ENCODE peak calls at places on chromosomes 7 and 10, in seven cellular contexts. O, Z, X, B, M, L and I are unnamed samples.

GRCh38 chr10:22805304-22805703 is 90.9 kb upstream of the PIP4K2A start:
- DNase-seq in O (no peak), Z (peak), X (no peak), B (no peak), M (no peak), L (peak), I (no peak)

GRCh38 chr10:108755661-108756060 is 1167.7 kb downstream of the XPNPEP1 start:
- DNase-seq in O (no peak), Z (no peak), X (no peak), B (no peak), M (no peak), L (no peak), I (no peak)

GRCh38 chr7:136687693-136688322 is 180.6 kb upstream of the CHRM2 start:
- DNase-seq in O (peak), Z (peak), X (no peak), B (no peak), M (no peak), L (peak), I (no peak)

GRCh38 chr10:79328737-79329504 is 18.3 kb upstream of the PPIF start:
- DNase-seq in O (no peak), Z (no peak), X (no peak), B (no peak), M (no peak), L (no peak), I (no peak)

GRCh38 chr10:24385776-24386175 is 176.8 kb downstream of the KIAA1217 start:
- DNase-seq in O (no peak), Z (no peak), X (no peak), B (no peak), M (no peak), L (no peak), I (no peak)

GRCh38 chr10:122487231-122487765 is 25.9 kb downstream of the HTRA1 start:
- DNase-seq in O (no peak), Z (no peak), X (no peak), B (no peak), M (no peak), L (no peak), I (no peak)

GRCh38 chr10:50511512-50512213 is 112.1 kb downstream of the SGMS1 start:
- DNase-seq in O (peak), Z (no peak), X (peak), B (no peak), M (no peak), L (peak), I (no peak)

GRCh38 chr10:15427836-15428414 is 56.8 kb upstream of the FAM171A1 start:
- DNase-seq in O (peak), Z (peak), X (no peak), B (no peak), M (no peak), L (peak), I (no peak)

GRCh38 chr10:125868372-125868975 is 12.6 kb downstream of the DHX32 start:
- DNase-seq in O (peak), Z (peak), X (no peak), B (peak), M (no peak), L (peak), I (no peak)

GRCh38 chr7:24911213-24911603 is 68.8 kb downstream of the OSBPL3 start:
- DNase-seq in O (no peak), Z (no peak), X (peak), B (no peak), M (no peak), L (no peak), I (no peak)

GRCh38 chr7:50662059-50662689 is 97.0 kb upstream of the DDC start:
- DNase-seq in O (no peak), Z (no peak), X (no peak), B (no peak), M (no peak), L (no peak), I (no peak)

GRCh38 chr7:106397994-106398393 is 113.2 kb upstream of the NAMPT start:
- DNase-seq in O (no peak), Z (no peak), X (no peak), B (no peak), M (no peak), L (no peak), I (no peak)

GRCh38 chr7:23276381-23276780 is 22.8 kb upstream of the MALSU1 start:
- DNase-seq in O (no peak), Z (no peak), X (no peak), B (no peak), M (peak), L (peak), I (no peak)

GRCh38 chr10:62441953-62442352 is 67.8 kb downstream of the ZNF365 start:
- DNase-seq in O (no peak), Z (no peak), X (no peak), B (no peak), M (no peak), L (no peak), I (no peak)

GRCh38 chr7:124762611-124763143 is 2.9 kb downstream of the GPR37 start:
- DNase-seq in O (no peak), Z (no peak), X (no peak), B (no peak), M (no peak), L (peak), I (no peak)

GRCh38 chr10:24790599-24790998 is 66.9 kb upstream of the ARHGAP21 start:
- DNase-seq in O (no peak), Z (no peak), X (no peak), B (no peak), M (no peak), L (no peak), I (no peak)

GRCh38 chr10:65341323-65341922 is 1584.4 kb upstream of the LRRTM3 start:
- DNase-seq in O (no peak), Z (no peak), X (no peak), B (no peak), M (no peak), L (no peak), I (no peak)

GRCh38 chr7:43954524-43955228 is 28.4 kb downstream of the UBE2D4 start:
- DNase-seq in O (peak), Z (peak), X (peak), B (peak), M (peak), L (peak), I (no peak)

GRCh38 chr7:97118306-97118917 is 914 bp downstream of the SDHAF3 start:
- DNase-seq in O (no peak), Z (no peak), X (no peak), B (no peak), M (no peak), L (no peak), I (no peak)

GRCh38 chr7:18890134-18890533 is 227.3 kb downstream of the TWIST1 start:
- DNase-seq in O (no peak), Z (peak), X (no peak), B (no peak), M (no peak), L (no peak), I (no peak)

GRCh38 chr7:12630615-12630884 is 56.9 kb upstream of the ARL4A start:
- DNase-seq in O (no peak), Z (no peak), X (no peak), B (no peak), M (no peak), L (no peak), I (no peak)

GRCh38 chr7:116218051-116218645 is 7.8 kb downstream of the TES start:
- DNase-seq in O (peak), Z (peak), X (no peak), B (no peak), M (no peak), L (no peak), I (no peak)

GRCh38 chr10:96912405-96912804 is 80.3 kb downstream of the LCOR start:
- DNase-seq in O (no peak), Z (no peak), X (no peak), B (no peak), M (no peak), L (no peak), I (no peak)

GRCh38 chr7:158289761-158290523 is 297.7 kb downstream of the PTPRN2 start:
- DNase-seq in O (no peak), Z (no peak), X (no peak), B (no peak), M (no peak), L (no peak), I (no peak)

GRCh38 chr7:70470751-70471150 is 661.2 kb upstream of the GALNT17 start:
- DNase-seq in O (no peak), Z (no peak), X (no peak), B (no peak), M (no peak), L (no peak), I (no peak)

GRCh38 chr10:4249841-4250496 is 465.0 kb upstream of the KLF6 start:
- DNase-seq in O (no peak), Z (no peak), X (no peak), B (no peak), M (no peak), L (no peak), I (no peak)

GRCh38 chr7:106867641-106868351 is 2.7 kb downstream of the PIK3CG start:
- DNase-seq in O (no peak), Z (no peak), X (no peak), B (no peak), M (no peak), L (no peak), I (no peak)

GRCh38 chr10:110174201-110174600 is 33.2 kb upstream of the MXI1 start:
- DNase-seq in O (no peak), Z (no peak), X (no peak), B (no peak), M (no peak), L (no peak), I (no peak)

GRCh38 chr10:88705951-88706350 is at the start of gene LIPK:
- DNase-seq in O (no peak), Z (no peak), X (no peak), B (no peak), M (no peak), L (no peak), I (no peak)

GRCh38 chr10:70315815-70316214 is 32.0 kb upstream of the NPFFR1 start:
- DNase-seq in O (no peak), Z (no peak), X (no peak), B (no peak), M (no peak), L (no peak), I (no peak)

GRCh38 chr10:79488303-79488702 is 24.0 kb upstream of the EIF5AL1 start:
- DNase-seq in O (no peak), Z (no peak), X (no peak), B (no peak), M (no peak), L (no peak), I (no peak)

GRCh38 chr10:125370578-125370977 is 210.2 kb upstream of the CTBP2 start:
- DNase-seq in O (peak), Z (no peak), X (no peak), B (no peak), M (peak), L (no peak), I (no peak)

GRCh38 chr7:139747662-139748372 is 30.0 kb downstream of the HIPK2 start:
- DNase-seq in O (no peak), Z (no peak), X (no peak), B (no peak), M (no peak), L (no peak), I (no peak)

GRCh38 chr10:103747193-103747865 is 108.0 kb downstream of the SH3PXD2A start:
- DNase-seq in O (no peak), Z (no peak), X (no peak), B (no peak), M (no peak), L (no peak), I (no peak)

GRCh38 chr10:123298583-123298982 is 144.4 kb downstream of the BUB3 start:
- DNase-seq in O (no peak), Z (no peak), X (no peak), B (no peak), M (no peak), L (no peak), I (no peak)

GRCh38 chr10:95247881-95248583 is 42.8 kb downstream of the PDLIM1 start:
- DNase-seq in O (no peak), Z (no peak), X (no peak), B (no peak), M (no peak), L (no peak), I (no peak)

DNA sequence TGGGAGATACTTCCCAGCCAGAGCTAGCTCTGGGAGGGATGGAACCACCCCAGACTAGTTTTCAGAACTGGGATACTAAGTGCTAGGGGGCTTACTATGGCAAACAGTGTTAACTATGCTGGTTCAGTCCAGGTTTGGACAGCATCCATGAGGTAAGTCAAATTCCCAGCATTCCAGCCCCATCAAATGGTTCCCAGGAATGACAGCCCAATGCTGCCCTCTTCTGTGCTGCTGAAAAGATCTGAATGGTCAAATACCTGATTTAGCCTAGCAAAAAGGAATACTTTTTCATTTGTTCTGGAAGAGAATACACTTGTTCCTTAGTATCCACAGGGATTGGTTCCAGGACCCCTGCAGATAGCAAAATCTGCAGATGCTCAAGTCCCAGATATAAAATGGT is 141.8 kb upstream of the CCDC6 start:
- DNase-seq in O (no peak), Z (peak), X (no peak), B (no peak), M (peak), L (peak), I (no peak)
- TF ChIP-seq TAF1 in O (no peak), Z (no peak), X (no peak), B (no peak), M (no peak), L (no peak), I (no peak)

DNA sequence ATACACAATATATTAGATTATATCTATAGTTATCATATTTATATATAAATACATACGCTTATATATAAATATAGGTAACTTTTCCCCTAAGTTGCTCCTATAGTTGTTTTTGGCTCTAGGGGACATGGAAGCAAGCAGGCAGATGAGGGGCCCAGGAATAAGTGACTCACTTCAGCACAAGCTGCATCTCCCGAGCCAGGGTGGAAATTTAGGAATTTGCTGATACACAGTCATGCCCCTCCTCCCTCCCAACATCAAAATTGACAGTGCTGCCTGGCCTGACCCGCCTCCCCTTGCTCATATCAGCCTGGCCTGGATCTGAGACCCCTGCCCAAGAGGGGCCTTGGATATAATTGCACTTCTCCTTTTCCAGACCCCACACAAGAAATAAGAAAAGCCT is 33.8 kb downstream of the MKI67 start:
- DNase-seq in O (no peak), Z (no peak), X (no peak), B (no peak), M (no peak), L (no peak), I (no peak)
- TF ChIP-seq TAF1 in O (no peak), Z (no peak), X (no peak), B (no peak), M (no peak), L (no peak), I (no peak)

DNA sequence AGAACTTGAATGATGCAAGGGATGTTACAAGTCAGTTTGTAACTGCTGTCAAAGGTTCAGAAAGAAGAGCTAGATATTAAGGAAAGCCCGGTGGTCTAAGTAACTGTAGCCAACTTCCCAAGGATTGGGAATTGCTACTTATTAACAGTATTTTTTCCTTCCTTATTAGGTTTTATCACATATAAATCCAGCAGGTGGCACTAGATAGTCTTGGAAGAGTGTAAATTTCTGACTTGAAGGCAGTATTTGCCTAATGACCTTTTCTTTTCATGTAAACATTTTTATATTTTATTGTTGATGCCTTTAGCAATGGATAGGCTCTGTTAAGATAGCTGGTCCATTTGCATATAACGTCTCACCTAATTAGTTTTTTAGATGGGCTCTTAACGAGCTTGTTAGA is 51.2 kb downstream of the ANLN start:
- DNase-seq in O (no peak), Z (peak), X (no peak), B (no peak), M (no peak), L (peak), I (no peak)
- TF ChIP-seq TAF1 in O (no peak), Z (no peak), X (no peak), B (no peak), M (no peak), L (no peak), I (no peak)

GRCh38 chr7:30688718-30689221 is 6.5 kb upstream of the CRHR2 start:
- DNase-seq in O (no peak), Z (no peak), X (no peak), B (no peak), M (no peak), L (no peak), I (no peak)
- TF ChIP-seq TAF1 in O (no peak), Z (no peak), X (no peak), B (no peak), M (no peak), L (no peak), I (no peak)